ENCODE peak calls at places on chromosome 13, in four cellular contexts. S, M, X and F are unnamed samples.

GRCh38 chr13:20461860-20462532 is 63.7 kb downstream of the CRYL1 start:
- DNase-seq in S (no peak), M (no peak), X (no peak), F (no peak)

GRCh38 chr13:93224545-93224944 is 2.1 kb upstream of the GPC6 start:
- DNase-seq in S (no peak), M (no peak), X (peak; percentile 99), F (no peak)

GRCh38 chr13:35474551-35474950 is 1.9 kb downstream of the MAB21L1 start:
- DNase-seq in S (no peak), M (no peak), X (no peak), F (no peak)

GRCh38 chr13:95880346-95880745 is 172.9 kb downstream of the UGGT2 start:
- DNase-seq in S (no peak), M (no peak), X (no peak), F (no peak)

GRCh38 chr13:93915269-93915809 is 564.1 kb downstream of the DCT start:
- DNase-seq in S (no peak), M (no peak), X (no peak), F (no peak)

GRCh38 chr13:103351035-103351828 is 285.0 kb upstream of the SLC10A2 start:
- DNase-seq in S (no peak), M (peak; percentile 21), X (no peak), F (no peak)

GRCh38 chr13:99908129-99908805 is 63.3 kb downstream of the ZIC5 start:
- DNase-seq in S (no peak), M (no peak), X (no peak), F (no peak)

GRCh38 chr13:108917581-108917980 is 288.2 kb downstream of the MYO16 start:
- DNase-seq in S (no peak), M (no peak), X (no peak), F (no peak)

GRCh38 chr13:37106642-37107041 is 1.2 kb upstream of the CSNK1A1L start:
- DNase-seq in S (no peak), M (no peak), X (no peak), F (no peak)

GRCh38 chr13:71751074-71751473 is 115.9 kb downstream of the DACH1 start:
- DNase-seq in S (no peak), M (no peak), X (no peak), F (no peak)

GRCh38 chr13:28327761-28328607 is 166.9 kb downstream of the FLT1 start:
- DNase-seq in S (no peak), M (no peak), X (no peak), F (no peak)

GRCh38 chr13:110008816-110009215 is 222.4 kb upstream of the IRS2 start:
- DNase-seq in S (no peak), M (no peak), X (no peak), F (no peak)

GRCh38 chr13:55106509-55106908 is 2034.2 kb upstream of the PRR20A start:
- DNase-seq in S (no peak), M (no peak), X (no peak), F (no peak)

GRCh38 chr13:67437246-67437645 is 207.1 kb upstream of the PCDH9 start:
- DNase-seq in S (no peak), M (no peak), X (no peak), F (no peak)

GRCh38 chr13:111566567-111566966 is 246.1 kb downstream of the TEX29 start:
- DNase-seq in S (no peak), M (no peak), X (no peak), F (no peak)

GRCh38 chr13:110559986-110560385 is 1.5 kb downstream of the RAB20 start:
- DNase-seq in S (no peak), M (no peak), X (no peak), F (no peak)

GRCh38 chr13:95426631-95427030 is 125.4 kb upstream of the ABCC4 start:
- DNase-seq in S (no peak), M (no peak), X (no peak), F (no peak)

GRCh38 chr13:29162638-29163037 is 342.5 kb downstream of the MTUS2 start:
- DNase-seq in S (no peak), M (no peak), X (no peak), F (no peak)

GRCh38 chr13:92173254-92173653 is 774.8 kb downstream of the GPC5 start:
- DNase-seq in S (no peak), M (no peak), X (no peak), F (no peak)

GRCh38 chr13:108728370-108728769 is 99.0 kb downstream of the MYO16 start:
- DNase-seq in S (peak; percentile 4), M (peak; percentile 67), X (peak; percentile 33), F (no peak)

GRCh38 chr13:31394491-31394890 is 194.7 kb downstream of the B3GLCT start:
- DNase-seq in S (no peak), M (no peak), X (no peak), F (no peak)

GRCh38 chr13:98821372-98822237 is 69.1 kb upstream of the SLC15A1 start:
- DNase-seq in S (no peak), M (no peak), X (peak; percentile 51), F (no peak)

GRCh38 chr13:35648109-35648508 is 171.6 kb upstream of the MAB21L1 start:
- DNase-seq in S (no peak), M (no peak), X (no peak), F (no peak)

GRCh38 chr13:72151241-72151640 is 284.2 kb upstream of the DACH1 start:
- DNase-seq in S (no peak), M (no peak), X (no peak), F (no peak)

GRCh38 chr13:20174656-20175405 is 14.0 kb upstream of the GJA3 start:
- DNase-seq in S (peak; percentile 43), M (peak; percentile 53), X (peak; percentile 26), F (peak; percentile 43)

GRCh38 chr13:37618554-37618953 is 20.0 kb upstream of the POSTN start:
- DNase-seq in S (no peak), M (no peak), X (no peak), F (no peak)

GRCh38 chr13:30735025-30735967 is at the start of gene ALOX5AP:
- DNase-seq in S (no peak), M (no peak), X (no peak), F (peak; percentile 72)

GRCh38 chr13:108993346-108993745 is 363.9 kb downstream of the MYO16 start:
- DNase-seq in S (no peak), M (no peak), X (no peak), F (no peak)

GRCh38 chr13:73481265-73481664 is 422.5 kb downstream of the KLF5 start:
- DNase-seq in S (no peak), M (no peak), X (no peak), F (no peak)

GRCh38 chr13:73477441-73477840 is 418.6 kb downstream of the KLF5 start:
- DNase-seq in S (no peak), M (no peak), X (no peak), F (no peak)

GRCh38 chr13:33075996-33076395 is 59.8 kb downstream of the KL start:
- DNase-seq in S (no peak), M (no peak), X (no peak), F (no peak)

GRCh38 chr13:83549671-83550070 is 332.6 kb downstream of the SLITRK1 start:
- DNase-seq in S (no peak), M (no peak), X (no peak), F (no peak)

GRCh38 chr13:34085199-34085598 is 267.2 kb downstream of the RFC3 start:
- DNase-seq in S (no peak), M (no peak), X (no peak), F (no peak)

GRCh38 chr13:46953331-46953730 is 56.5 kb upstream of the HTR2A start:
- DNase-seq in S (no peak), M (no peak), X (no peak), F (no peak)

GRCh38 chr13:46948338-46948737 is 51.5 kb upstream of the HTR2A start:
- DNase-seq in S (no peak), M (no peak), X (no peak), F (no peak)

GRCh38 chr13:46949211-46949610 is 52.4 kb upstream of the HTR2A start:
- DNase-seq in S (no peak), M (no peak), X (no peak), F (no peak)

GRCh38 chr13:46947425-46948191 is 50.8 kb upstream of the HTR2A start:
- DNase-seq in S (no peak), M (peak; percentile 17), X (no peak), F (no peak)

GRCh38 chr13:46951516-46951915 is 54.7 kb upstream of the HTR2A start:
- DNase-seq in S (no peak), M (no peak), X (no peak), F (no peak)
- TF ChIP-seq ATF3 in S (no peak), M (no peak), X (no peak), F (no peak)

GRCh38 chr13:44232729-44233128 is 140.9 kb upstream of the SERP2 start:
- DNase-seq in S (no peak), M (no peak), X (no peak), F (no peak)

GRCh38 chr13:44238011-44238421 is 135.6 kb upstream of the SERP2 start:
- DNase-seq in S (no peak), M (no peak), X (no peak), F (no peak)

GRCh38 chr13:44234566-44234965 is 139.1 kb upstream of the SERP2 start:
- DNase-seq in S (no peak), M (no peak), X (no peak), F (no peak)

GRCh38 chr13:44237276-44237767 is 136.3 kb upstream of the SERP2 start:
- DNase-seq in S (no peak), M (no peak), X (no peak), F (peak; percentile 19)

GRCh38 chr13:44236370-44236769 is 137.3 kb upstream of the SERP2 start:
- DNase-seq in S (no peak), M (no peak), X (no peak), F (no peak)
- TF ChIP-seq JUND in S (no peak), M (no peak), X (no peak), F (no peak)

GRCh38 chr13:41386206-41386605 is 71.1 kb upstream of the RGCC start:
- DNase-seq in S (no peak), M (no peak), X (no peak), F (no peak)

GRCh38 chr13:41384749-41385503 is 72.4 kb upstream of the RGCC start:
- DNase-seq in S (no peak), M (no peak), X (no peak), F (no peak)

GRCh38 chr13:41388143-41388881 is 69.0 kb upstream of the RGCC start:
- DNase-seq in S (no peak), M (no peak), X (no peak), F (no peak)

DNA sequence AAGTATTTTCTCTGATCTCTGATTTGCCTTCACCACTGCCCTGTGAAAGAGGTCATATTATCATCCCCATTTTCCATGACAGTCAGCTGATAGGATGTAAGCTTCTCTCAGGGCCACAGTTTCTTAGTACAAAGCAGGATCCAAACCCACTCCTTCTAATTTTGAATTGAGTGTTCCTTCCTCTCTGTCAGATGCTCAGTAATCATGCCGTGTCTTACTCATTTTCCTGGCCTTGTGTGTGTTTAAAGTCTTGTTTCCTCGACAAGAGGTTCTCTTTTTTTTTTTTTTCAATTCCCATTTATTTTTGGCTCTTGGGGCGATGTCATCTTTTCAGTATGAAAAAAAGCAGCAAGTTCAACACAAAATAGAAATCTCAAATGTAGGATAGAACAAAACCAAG is 72.3 kb downstream of the NAA16 start:
- DNase-seq in S (no peak), M (no peak), X (no peak), F (no peak)
- TF ChIP-seq GABPA in S (no peak), M (no peak), X (no peak), F (no peak)

GRCh38 chr13:26017196-26017921 is 34.5 kb downstream of the SHISA2 start:
- DNase-seq in S (no peak), M (no peak), X (no peak), F (no peak)

GRCh38 chr13:26019241-26019640 is 32.6 kb downstream of the SHISA2 start:
- DNase-seq in S (no peak), M (no peak), X (no peak), F (no peak)

GRCh38 chr13:26020536-26021290 is 31.1 kb downstream of the SHISA2 start:
- DNase-seq in S (no peak), M (no peak), X (no peak), F (no peak)

GRCh38 chr13:26019881-26020535 is 31.8 kb downstream of the SHISA2 start:
- DNase-seq in S (no peak), M (no peak), X (no peak), F (no peak)

GRCh38 chr13:26017932-26018690 is 33.7 kb downstream of the SHISA2 start:
- DNase-seq in S (no peak), M (no peak), X (no peak), F (no peak)
- TF ChIP-seq ATF3 in S (no peak), M (no peak), X (no peak), F (no peak)